ENCODE peak calls at places on chromosomes 12 and 14, in four cellular contexts. G is GM13977, C is endothelial cell, V is adrenal gland. I is an unnamed sample.

GRCh38 chr14:36059531-36059930 is 117.0 kb downstream of the PTCSC3 start:
- DNase-seq in C (no peak), G (no peak), V (no peak), I (no peak)

GRCh38 chr12:42590324-42590934 is 883 bp upstream of the PRICKLE1 start:
- DNase-seq in V (no peak), C (peak), G (peak), I (peak)

GRCh38 chr12:5783274-5783920 is 161.7 kb downstream of the ANO2 start:
- DNase-seq in G (no peak), C (no peak), V (no peak), I (no peak)

GRCh38 chr12:121600702-121601336 is 20.0 kb upstream of the KDM2B start:
- DNase-seq in C (no peak), V (no peak), G (no peak), I (no peak)

GRCh38 chr12:32181498-32182175 is 75.0 kb downstream of the BICD1 start:
- DNase-seq in G (no peak), C (no peak), V (no peak), I (no peak)

GRCh38 chr14:94750371-94750770 is 19.5 kb downstream of the GSC start:
- DNase-seq in G (no peak), C (no peak), V (no peak), I (no peak)

GRCh38 chr14:104114421-104115130 is 23.8 kb upstream of the KIF26A start:
- DNase-seq in C (no peak), V (no peak), G (no peak), I (no peak)

GRCh38 chr12:49763006-49763591 is 21.7 kb downstream of the TMBIM6 start:
- DNase-seq in V (peak), C (peak), G (peak), I (peak)

GRCh38 chr12:16245199-16245598 is 32.3 kb downstream of the SLC15A5 start:
- DNase-seq in G (no peak), V (no peak), C (no peak), I (no peak)

GRCh38 chr12:102010265-102010994 is 51.4 kb downstream of the WASHC3 start:
- DNase-seq in V (no peak), G (peak), C (no peak), I (peak)

GRCh38 chr12:3119745-3120660 is 42.8 kb downstream of the TSPAN9 start:
- DNase-seq in C (no peak), G (no peak), V (peak), I (no peak)

GRCh38 chr12:60148109-60148508 is 552.3 kb downstream of the SLC16A7 start:
- DNase-seq in C (no peak), V (no peak), G (no peak), I (no peak)

GRCh38 chr12:118052324-118053070 is 8.5 kb downstream of the WSB2 start:
- DNase-seq in G (no peak), C (no peak), V (peak), I (no peak)

GRCh38 chr12:96462571-96463280 is 26.7 kb upstream of the CFAP54 start:
- DNase-seq in G (no peak), C (no peak), V (no peak), I (no peak)

GRCh38 chr12:57868211-57868610 is 21.7 kb upstream of the CTDSP2 start:
- DNase-seq in V (no peak), G (no peak), C (no peak), I (no peak)

GRCh38 chr14:81363746-81364400 is 36.3 kb downstream of the STON2 start:
- DNase-seq in G (no peak), V (no peak), C (no peak), I (no peak)

GRCh38 chr12:104494816-104495158 is 38.0 kb downstream of the CHST11 start:
- DNase-seq in G (no peak), V (no peak), C (no peak), I (no peak)

GRCh38 chr14:50887476-50887875 is 15.6 kb downstream of the ABHD12B start:
- DNase-seq in V (no peak), C (no peak), G (no peak), I (no peak)

GRCh38 chr14:57486767-57487379 is 6.8 kb downstream of the CCDC198 start:
- DNase-seq in G (no peak), V (no peak), C (no peak), I (peak)

GRCh38 chr14:89400529-89400928 is 16.5 kb downstream of the FOXN3 start:
- DNase-seq in G (no peak), C (no peak), V (no peak), I (no peak)

GRCh38 chr14:105340821-105341408 is 26.4 kb downstream of the PACS2 start:
- DNase-seq in G (no peak), C (no peak), V (no peak), I (no peak)

GRCh38 chr12:117590999-117591398 is 229.6 kb upstream of the NOS1 start:
- DNase-seq in G (no peak), C (no peak), V (no peak), I (no peak)

GRCh38 chr14:78790262-78790661 is 620.1 kb downstream of the NRXN3 start:
- DNase-seq in V (no peak), C (peak), G (no peak), I (no peak)
- TF ChIP-seq CTCF in V (no peak), C (peak), G (no peak), I (no peak)

GRCh38 chr14:24964048-24964447 is 85.9 kb downstream of the STXBP6 start:
- DNase-seq in G (no peak), V (no peak), C (no peak), I (no peak)

GRCh38 chr14:24958271-24958670 is 91.7 kb downstream of the STXBP6 start:
- DNase-seq in V (no peak), G (no peak), C (no peak), I (no peak)

GRCh38 chr14:24960816-24961215 is 89.1 kb downstream of the STXBP6 start:
- DNase-seq in G (no peak), C (no peak), V (no peak), I (no peak)

GRCh38 chr14:24956104-24956503 is 93.8 kb downstream of the STXBP6 start:
- DNase-seq in C (no peak), G (no peak), V (no peak), I (no peak)

GRCh38 chr14:24959791-24960331 is 90.1 kb downstream of the STXBP6 start:
- DNase-seq in G (no peak), V (no peak), C (no peak), I (no peak)
- TF ChIP-seq CTCF in G (no peak), V (no peak), C (no peak), I (no peak)

DNA sequence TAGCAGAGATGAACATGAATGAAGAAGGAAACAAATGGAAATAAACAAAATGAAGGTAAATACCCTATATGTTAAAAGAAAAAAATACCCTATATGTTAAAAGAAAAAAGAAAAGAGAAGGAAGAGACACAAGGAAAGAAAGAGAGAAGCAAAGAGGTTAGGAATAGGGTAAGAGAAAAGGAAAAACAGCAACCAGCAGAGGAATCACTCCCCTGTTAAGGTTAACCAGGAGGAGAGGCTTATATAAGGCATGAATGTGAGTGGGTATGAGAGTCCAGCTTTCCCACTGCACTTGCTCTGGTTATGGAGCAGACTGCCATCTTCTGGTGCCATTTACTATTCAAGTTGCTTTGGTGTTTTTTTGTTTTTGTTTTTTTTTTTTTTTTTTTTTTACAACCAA is 3.1 kb downstream of the PPP1R3E start:
- DNase-seq in C (no peak), G (no peak), V (peak), I (no peak)
- TF ChIP-seq CTCF in C (no peak), G (peak), V (no peak), I (no peak)

DNA sequence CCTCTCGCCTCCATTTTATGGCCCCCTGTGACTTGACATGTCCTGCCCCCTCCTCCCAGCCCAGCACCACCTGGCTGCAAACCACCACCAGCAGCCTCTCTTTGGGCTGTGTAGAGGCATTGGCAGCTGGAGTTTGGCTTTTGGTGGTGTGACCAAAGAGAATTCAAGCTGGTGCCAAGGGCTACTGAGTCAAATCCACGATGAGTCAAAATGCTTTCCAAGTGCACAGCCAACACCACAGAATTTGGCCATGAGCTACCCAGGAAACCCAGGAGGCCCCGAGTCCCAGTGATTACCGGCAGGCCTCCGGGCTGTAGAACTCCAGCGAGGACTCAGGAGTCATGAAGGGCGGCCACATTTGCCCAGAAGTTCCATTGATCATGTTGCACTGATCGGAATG is 53.8 kb downstream of the SCARB1 start:
- DNase-seq in V (peak), C (no peak), G (no peak), I (no peak)
- TF ChIP-seq CTCF in V (no peak), C (no peak), G (no peak), I (no peak)

DNA sequence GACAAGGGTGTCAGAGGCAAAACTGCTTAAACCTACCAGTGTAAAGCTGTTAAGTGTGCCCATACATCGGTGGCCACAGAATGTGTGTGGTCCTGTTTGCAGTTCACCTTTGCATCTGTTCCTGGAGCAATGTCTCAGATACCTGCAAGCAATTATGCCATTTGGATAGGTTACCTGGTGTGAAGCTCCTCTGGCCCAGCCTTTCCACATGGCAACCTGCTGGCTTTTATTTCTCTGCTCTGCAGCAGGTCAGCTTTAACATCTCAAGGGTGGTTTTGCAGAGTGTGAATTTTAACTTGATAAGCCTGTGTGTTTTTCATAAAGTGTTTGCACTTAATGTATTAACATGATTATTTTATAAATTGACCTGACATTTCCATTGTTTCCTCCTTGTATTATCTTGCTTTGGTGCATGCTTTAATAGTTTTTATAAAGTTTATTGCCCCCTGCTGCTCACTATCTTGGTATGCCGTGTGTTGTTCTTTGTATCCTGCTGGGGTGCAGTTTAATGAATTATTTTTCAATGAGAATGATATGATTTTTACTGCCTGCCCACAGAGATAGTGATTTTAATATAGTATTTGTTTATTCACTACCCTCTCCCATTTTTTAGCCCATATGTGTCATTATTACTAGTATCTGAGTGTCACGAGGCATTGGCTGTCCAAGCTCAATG is 403.8 kb downstream of the NPAS3 start:
- DNase-seq in C (no peak), G (no peak), V (no peak), I (no peak)
- TF ChIP-seq CTCF in C (no peak), G (no peak), V (no peak), I (no peak)

GRCh38 chr14:45284802-45285201 is 31.8 kb upstream of the MIS18BP1 start:
- DNase-seq in V (no peak), C (no peak), G (no peak), I (no peak)
- TF ChIP-seq CTCF in V (no peak), C (peak), G (no peak), I (no peak)

I was measured in GM20000.